ENCODE peak calls at places on chromosomes 4 and X, in four cellular contexts. E is A549, S is HepG2, W is K562. K is an unnamed sample.

GRCh38 chrX:53440631-53441517 is 6.7 kb upstream of the HSD17B10 start:
- DNase-seq in E (peak), S (peak), W (no peak), K (no peak)

GRCh38 chr4:103097112-103097511 is 2.5 kb downstream of the BDH2 start:
- DNase-seq in W (no peak), S (no peak), E (no peak), K (no peak)

GRCh38 chr4:114495471-114495928 is 103.1 kb upstream of the UGT8 start:
- DNase-seq in E (no peak), W (no peak), S (no peak), K (peak)

GRCh38 chrX:153981771-153982533 is 9.4 kb downstream of the TMEM187 start:
- DNase-seq in S (no peak), E (no peak), W (no peak), K (no peak)

GRCh38 chr4:148065069-148065468 is 333.2 kb downstream of the ARHGAP10 start:
- DNase-seq in W (no peak), E (no peak), S (no peak), K (no peak)

GRCh38 chr4:152591361-152591760 is 55.5 kb upstream of the FBXW7 start:
- DNase-seq in W (no peak), E (no peak), S (no peak), K (peak)

GRCh38 chr4:120111745-120112144 is 45.1 kb upstream of the MAD2L1 start:
- DNase-seq in E (no peak), W (no peak), S (no peak), K (no peak)

GRCh38 chr4:181548873-181549541 is 694.2 kb upstream of the TENM3 start:
- DNase-seq in S (peak), E (no peak), W (no peak), K (no peak)

GRCh38 chr4:186728631-186729271 is 5.1 kb upstream of the FAT1 start:
- DNase-seq in E (no peak), S (peak), W (no peak), K (no peak)

GRCh38 chr4:20046931-20047677 is 204.6 kb upstream of the SLIT2 start:
- DNase-seq in W (no peak), S (no peak), E (no peak), K (no peak)

GRCh38 chr4:110798682-110799081 is 175.8 kb upstream of the PITX2 start:
- DNase-seq in E (no peak), S (no peak), W (no peak), K (no peak)

GRCh38 chr4:38177035-38177791 is 217.0 kb downstream of the PTTG2 start:
- DNase-seq in W (no peak), E (no peak), S (no peak), K (no peak)

GRCh38 chrX:40207626-40208025 is 109.9 kb upstream of the BCOR start:
- DNase-seq in E (no peak), S (no peak), W (peak), K (no peak)

GRCh38 chrX:124433186-124433585 is 86.8 kb downstream of the SH2D1A start:
- DNase-seq in E (no peak), W (no peak), S (no peak), K (no peak)

GRCh38 chr4:45951153-45951552 is 172.7 kb downstream of the GABRG1 start:
- DNase-seq in W (no peak), S (no peak), E (no peak), K (no peak)

GRCh38 chr4:173177232-173177631 is 8.6 kb downstream of the GALNT7 start:
- DNase-seq in S (no peak), E (no peak), W (no peak), K (no peak)

GRCh38 chrX:43958529-43958928 is 14.7 kb downstream of the NDP start:
- DNase-seq in W (peak), S (peak), E (peak), K (no peak)

DNA sequence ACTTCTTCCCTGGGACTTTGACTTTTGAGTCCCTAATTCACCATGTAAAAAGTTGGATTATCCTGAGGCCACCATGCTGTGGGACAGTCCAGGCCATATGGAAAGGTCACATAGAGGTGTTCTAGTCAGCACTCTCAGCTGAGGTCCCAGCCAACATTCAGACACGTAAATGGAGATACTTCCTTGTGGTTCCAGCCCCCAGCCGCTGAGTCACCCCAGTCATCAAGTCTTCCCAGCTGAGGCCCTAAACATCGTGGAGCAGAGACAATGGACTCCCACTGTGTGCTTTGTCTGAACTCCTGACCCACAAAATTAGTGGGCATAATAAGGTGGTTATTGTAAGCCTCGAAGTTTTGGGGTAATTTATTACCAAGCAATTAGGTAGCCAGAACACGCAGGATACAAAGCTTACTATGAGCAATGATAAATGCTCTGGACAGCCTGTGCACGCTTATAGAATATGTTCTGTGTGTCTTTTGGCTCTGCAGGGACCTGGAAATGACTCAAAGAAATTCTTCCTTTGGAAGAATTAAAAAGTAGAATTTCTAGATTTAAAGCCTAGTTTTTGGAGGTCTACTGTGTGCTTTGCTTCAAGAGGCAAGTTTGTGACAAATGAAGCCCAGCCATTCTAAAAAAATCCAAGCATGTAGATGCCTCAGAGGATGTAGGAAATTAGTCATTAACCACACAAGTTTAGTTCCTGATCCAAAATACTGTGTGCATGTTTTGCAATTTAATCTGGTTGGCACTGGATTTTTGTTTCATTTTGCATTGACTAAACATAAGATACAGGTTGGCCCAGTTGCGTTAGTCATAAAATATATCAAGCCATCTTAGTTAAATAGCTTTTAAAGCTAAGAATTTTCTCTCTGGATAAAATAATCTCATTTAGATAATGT is 33.3 kb upstream of the SLC9A7 start:
- DNase-seq in S (peak), E (peak), W (no peak), K (peak)
- TF ChIP-seq NR3C1 in S (no peak), E (no peak), W (no peak), K (no peak)

DNA sequence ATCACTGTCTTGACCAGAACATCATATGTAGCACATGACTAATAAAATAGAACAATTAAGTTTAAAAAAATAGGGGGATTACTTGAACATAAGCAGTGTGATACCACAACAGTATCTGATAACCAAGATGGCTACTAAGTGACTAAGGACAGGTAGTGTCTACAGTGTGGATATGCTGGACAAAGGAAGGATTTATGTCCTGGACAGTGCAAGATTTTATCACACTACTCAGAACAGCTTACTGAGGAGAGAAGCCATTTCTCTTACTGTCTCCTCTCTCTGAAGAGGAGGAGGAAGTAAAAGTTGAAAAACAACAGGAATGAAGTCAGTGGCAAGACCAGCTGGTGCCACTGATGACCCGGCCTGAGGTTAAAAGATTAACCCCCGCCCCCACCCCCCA is 4.0 kb upstream of the SLC10A7 start:
- DNase-seq in W (no peak), E (no peak), S (no peak), K (no peak)
- TF ChIP-seq NR3C1 in W (no peak), E (no peak), S (no peak), K (no peak)

DNA sequence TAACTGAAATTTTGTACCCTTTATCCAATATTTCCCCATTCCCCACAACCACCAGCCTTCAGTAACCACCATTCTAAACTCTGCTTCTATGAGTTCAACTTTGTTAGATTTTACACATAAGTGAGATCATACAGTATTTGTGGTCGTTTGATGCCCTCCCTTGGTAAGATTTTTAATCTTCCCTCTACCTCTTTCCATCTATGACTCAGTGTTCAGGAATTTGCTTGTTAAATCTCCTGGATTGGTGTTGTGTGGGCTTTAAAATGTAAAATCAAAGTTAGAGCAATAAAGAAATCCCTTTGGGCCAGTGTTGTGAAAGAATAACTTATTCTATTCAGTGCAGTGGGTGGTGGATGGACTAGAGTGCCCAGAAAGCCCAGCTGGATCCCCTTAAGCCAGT is 37.4 kb downstream of the SLC16A2 start:
- DNase-seq in E (no peak), S (no peak), W (no peak), K (no peak)
- TF ChIP-seq NR3C1 in E (no peak), S (no peak), W (no peak), K (no peak)

GRCh38 chr4:15345134-15345533 is 82.7 kb upstream of the C1QTNF7 start:
- DNase-seq in S (no peak), W (no peak), E (no peak), K (no peak)
- TF ChIP-seq NR3C1 in S (no peak), W (no peak), E (no peak), K (no peak)

DNA sequence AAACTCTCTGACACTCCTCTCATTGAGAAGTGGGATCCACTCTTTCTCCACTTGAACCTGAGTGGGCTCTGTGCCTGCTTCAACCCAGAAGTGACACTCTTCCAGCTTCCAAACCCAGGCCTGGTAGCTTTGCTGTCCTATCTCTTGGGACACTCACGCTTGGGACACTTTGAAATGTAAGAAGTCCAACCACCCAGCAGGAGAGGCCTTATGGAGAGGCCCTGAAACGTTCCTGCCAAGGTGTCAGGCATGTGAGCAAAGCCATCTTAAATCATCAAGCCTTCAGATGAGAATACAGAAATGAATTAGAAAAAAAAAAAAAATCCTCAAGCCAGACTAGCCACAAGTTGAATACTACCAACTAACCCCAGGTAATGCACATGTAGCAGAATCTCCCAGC is 30.2 kb downstream of the RBM47 start:
- DNase-seq in W (no peak), S (no peak), E (no peak), K (no peak)
- TF ChIP-seq NR3C1 in W (no peak), S (no peak), E (no peak), K (no peak)

DNA sequence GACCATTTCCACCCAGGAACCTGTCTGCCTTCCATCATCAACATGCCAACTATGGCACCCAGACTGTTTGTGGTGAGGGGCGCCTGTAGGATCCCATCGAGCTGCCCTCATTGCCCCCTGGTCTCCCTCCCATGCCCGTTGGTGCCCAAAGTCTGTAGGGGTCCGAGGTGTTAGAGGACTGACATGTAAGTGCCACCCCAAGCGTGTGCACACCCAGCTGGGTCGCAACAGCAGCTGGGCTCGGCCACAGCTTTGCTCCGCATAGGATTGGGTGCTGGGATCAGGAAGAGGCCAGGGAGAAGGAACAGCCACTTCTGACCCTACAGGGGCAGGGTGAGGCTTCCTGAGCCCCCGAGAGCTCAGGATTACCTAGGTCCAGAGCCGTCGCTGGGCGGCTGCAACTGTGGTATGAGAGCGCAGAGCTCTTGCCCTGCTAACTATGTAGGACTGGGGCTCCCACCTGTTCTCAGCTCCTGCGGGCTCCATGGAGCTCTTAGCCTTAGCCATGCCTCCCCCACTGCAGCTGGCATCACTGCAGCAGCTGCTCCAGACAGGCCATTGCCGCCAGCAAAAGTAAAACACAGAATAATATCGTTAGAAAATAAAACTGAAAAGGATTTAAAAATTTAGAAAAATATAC is 1160.3 kb downstream of the FSTL5 start:
- DNase-seq in E (no peak), S (no peak), W (no peak), K (no peak)
- TF ChIP-seq NR3C1 in E (no peak), S (no peak), W (no peak), K (no peak)

GRCh38 chr4:71188197-71188625 is 150.6 kb upstream of the SLC4A4 start:
- DNase-seq in W (no peak), E (no peak), S (no peak), K (no peak)
- TF ChIP-seq NR3C1 in W (no peak), E (no peak), S (no peak), K (no peak)